ENCODE peak calls at places on chromosomes 2 and 18, in five cellular contexts. One of them, this sample, is unnamed.
A peak's percentile ranks its signal among the peaks of the same experiment; 100 is the strongest.

GRCh38 chr2:137897082-137897481 is 67.2 kb upstream of the HNMT start:
- DNase-seq in mammary epithelial cell: no peak
- DNase-seq in aorta: no peak
- DNase-seq in endodermal cell: no peak
- DNase-seq in tibial artery: no peak
- DNase-seq in this sample: no peak

GRCh38 chr2:72278046-72278445 is 130.4 kb upstream of the CYP26B1 start:
- DNase-seq in mammary epithelial cell: peak; percentile 39
- DNase-seq in tibial artery: no peak
- DNase-seq in aorta: no peak
- DNase-seq in endodermal cell: no peak
- DNase-seq in this sample: no peak

GRCh38 chr2:109210431-109211200 is 81.6 kb downstream of the SH3RF3 start:
- DNase-seq in endodermal cell: peak; percentile 46
- DNase-seq in aorta: no peak
- DNase-seq in mammary epithelial cell: no peak
- DNase-seq in tibial artery: no peak
- DNase-seq in this sample: no peak

GRCh38 chr2:231521-232185 is 32.2 kb downstream of the SH3YL1 start:
- DNase-seq in tibial artery: no peak
- DNase-seq in mammary epithelial cell: no peak
- DNase-seq in aorta: no peak
- DNase-seq in endodermal cell: no peak
- DNase-seq in this sample: no peak

GRCh38 chr2:239153806-239154591 is 246.8 kb downstream of the HDAC4 start:
- DNase-seq in endodermal cell: peak; percentile 27
- DNase-seq in tibial artery: peak; percentile 18
- DNase-seq in mammary epithelial cell: no peak
- DNase-seq in aorta: peak; percentile 30
- DNase-seq in this sample: no peak

GRCh38 chr18:55418439-55418838 is 169.6 kb downstream of the TCF4 start:
- DNase-seq in mammary epithelial cell: no peak
- DNase-seq in tibial artery: no peak
- DNase-seq in endodermal cell: no peak
- DNase-seq in aorta: no peak
- DNase-seq in this sample: no peak

GRCh38 chr2:216221806-216222205 is 112.7 kb downstream of the XRCC5 start:
- DNase-seq in mammary epithelial cell: peak; percentile 39
- DNase-seq in tibial artery: no peak
- DNase-seq in aorta: no peak
- DNase-seq in endodermal cell: no peak
- DNase-seq in this sample: no peak

GRCh38 chr2:240159251-240159839 is 18.9 kb upstream of the OTOS start:
- DNase-seq in tibial artery: no peak
- DNase-seq in endodermal cell: no peak
- DNase-seq in mammary epithelial cell: no peak
- DNase-seq in aorta: peak; percentile 16
- DNase-seq in this sample: no peak

GRCh38 chr2:118387509-118387908 is 299.2 kb downstream of the INSIG2 start:
- DNase-seq in tibial artery: no peak
- DNase-seq in mammary epithelial cell: peak; percentile 82
- DNase-seq in aorta: no peak
- DNase-seq in endodermal cell: no peak
- DNase-seq in this sample: peak; percentile 82

GRCh38 chr2:219868635-219869034 is 241.2 kb downstream of the SLC4A3 start:
- DNase-seq in mammary epithelial cell: no peak
- DNase-seq in aorta: no peak
- DNase-seq in endodermal cell: no peak
- DNase-seq in tibial artery: no peak
- DNase-seq in this sample: no peak

GRCh38 chr2:19460761-19461160 is 102.3 kb upstream of the OSR1 start:
- DNase-seq in aorta: no peak
- DNase-seq in mammary epithelial cell: no peak
- DNase-seq in endodermal cell: no peak
- DNase-seq in tibial artery: no peak
- DNase-seq in this sample: no peak

GRCh38 chr2:187360286-187360685 is 87.8 kb downstream of the CALCRL start:
- DNase-seq in mammary epithelial cell: peak; percentile 50
- DNase-seq in tibial artery: no peak
- DNase-seq in aorta: no peak
- DNase-seq in endodermal cell: no peak
- DNase-seq in this sample: peak; percentile 76

GRCh38 chr2:233451950-233452349 is 97.7 kb downstream of the DGKD start:
- DNase-seq in aorta: no peak
- DNase-seq in tibial artery: no peak
- DNase-seq in endodermal cell: no peak
- DNase-seq in mammary epithelial cell: no peak
- DNase-seq in this sample: no peak

GRCh38 chr2:13676269-13676668 is 956.2 kb upstream of the LRATD1 start:
- DNase-seq in tibial artery: no peak
- DNase-seq in aorta: no peak
- DNase-seq in mammary epithelial cell: peak; percentile 80
- DNase-seq in endodermal cell: no peak
- DNase-seq in this sample: no peak

GRCh38 chr2:72806280-72806955 is 19.4 kb downstream of the EXOC6B start:
- DNase-seq in endodermal cell: no peak
- DNase-seq in tibial artery: no peak
- DNase-seq in aorta: no peak
- DNase-seq in mammary epithelial cell: no peak
- DNase-seq in this sample: no peak

GRCh38 chr2:12718662-12719399 is 2.1 kb downstream of the TRIB2 start:
- DNase-seq in tibial artery: no peak
- DNase-seq in mammary epithelial cell: peak; percentile 22
- DNase-seq in aorta: no peak
- DNase-seq in endodermal cell: peak; percentile 86
- DNase-seq in this sample: no peak

GRCh38 chr2:180980943-180981898 is 816 bp downstream of the UBE2E3 start:
- DNase-seq in aorta: peak; percentile 51
- DNase-seq in tibial artery: no peak
- DNase-seq in mammary epithelial cell: peak; percentile 33
- DNase-seq in endodermal cell: peak; percentile 57
- DNase-seq in this sample: no peak

GRCh38 chr2:65275141-65275540 is 47.5 kb downstream of the ACTR2 start:
- DNase-seq in mammary epithelial cell: no peak
- DNase-seq in tibial artery: no peak
- DNase-seq in aorta: no peak
- DNase-seq in endodermal cell: peak; percentile 75
- DNase-seq in this sample: no peak

GRCh38 chr18:26617151-26617554 is 68.8 kb upstream of the KCTD1 start:
- DNase-seq in aorta: no peak
- DNase-seq in tibial artery: no peak
- DNase-seq in endodermal cell: no peak
- DNase-seq in mammary epithelial cell: peak; percentile 93
- DNase-seq in this sample: peak; percentile 88

GRCh38 chr2:6772366-6772710 is 93.4 kb downstream of the CMPK2 start:
- DNase-seq in aorta: no peak
- DNase-seq in endodermal cell: peak; percentile 63
- DNase-seq in mammary epithelial cell: no peak
- DNase-seq in tibial artery: no peak
- DNase-seq in this sample: no peak

GRCh38 chr2:36403675-36404230 is 48.2 kb downstream of the CRIM1 start:
- DNase-seq in endodermal cell: no peak
- DNase-seq in mammary epithelial cell: peak; percentile 92
- DNase-seq in tibial artery: no peak
- DNase-seq in aorta: no peak
- DNase-seq in this sample: peak; percentile 61

GRCh38 chr2:161250864-161251436 is 57.3 kb upstream of the PSMD14 start:
- DNase-seq in endodermal cell: peak; percentile 55
- DNase-seq in mammary epithelial cell: peak; percentile 71
- DNase-seq in aorta: no peak
- DNase-seq in tibial artery: no peak
- DNase-seq in this sample: no peak

GRCh38 chr2:99977947-99978346 is 164.4 kb downstream of the AFF3 start:
- DNase-seq in aorta: no peak
- DNase-seq in tibial artery: no peak
- DNase-seq in endodermal cell: no peak
- DNase-seq in mammary epithelial cell: peak; percentile 60
- DNase-seq in this sample: no peak

GRCh38 chr2:631741-632140 is 45.5 kb downstream of the TMEM18 start:
- DNase-seq in tibial artery: no peak
- DNase-seq in mammary epithelial cell: no peak
- DNase-seq in endodermal cell: no peak
- DNase-seq in aorta: no peak
- DNase-seq in this sample: no peak

GRCh38 chr2:152283392-152283791 is 51.6 kb upstream of the FMNL2 start:
- DNase-seq in aorta: no peak
- DNase-seq in tibial artery: no peak
- DNase-seq in endodermal cell: no peak
- DNase-seq in mammary epithelial cell: peak; percentile 12
- DNase-seq in this sample: no peak

GRCh38 chr18:73279499-73279898 is 411.7 kb upstream of the NETO1 start:
- DNase-seq in aorta: no peak
- DNase-seq in tibial artery: no peak
- DNase-seq in endodermal cell: no peak
- DNase-seq in mammary epithelial cell: no peak
- DNase-seq in this sample: no peak

GRCh38 chr2:37500031-37500430 is 155.6 kb downstream of the QPCT start:
- DNase-seq in aorta: no peak
- DNase-seq in tibial artery: no peak
- DNase-seq in mammary epithelial cell: peak; percentile 30
- DNase-seq in endodermal cell: no peak
- DNase-seq in this sample: no peak

GRCh38 chr2:201250741-201251140 is 9.6 kb upstream of the CASP8 start:
- DNase-seq in aorta: no peak
- DNase-seq in tibial artery: no peak
- DNase-seq in endodermal cell: no peak
- DNase-seq in mammary epithelial cell: no peak
- DNase-seq in this sample: no peak

GRCh38 chr2:207236156-207236935 is 70.6 kb upstream of the KLF7 start:
- DNase-seq in tibial artery: peak; percentile 46
- DNase-seq in endodermal cell: peak; percentile 14
- DNase-seq in aorta: no peak
- DNase-seq in mammary epithelial cell: no peak
- DNase-seq in this sample: no peak

GRCh38 chr2:142722569-142722968 is 154.9 kb upstream of the KYNU start:
- DNase-seq in aorta: no peak
- DNase-seq in mammary epithelial cell: no peak
- DNase-seq in tibial artery: no peak
- DNase-seq in endodermal cell: no peak
- DNase-seq in this sample: no peak

GRCh38 chr2:142724186-142724585 is 153.3 kb upstream of the KYNU start:
- DNase-seq in tibial artery: no peak
- DNase-seq in mammary epithelial cell: no peak
- DNase-seq in aorta: no peak
- DNase-seq in endodermal cell: no peak
- DNase-seq in this sample: no peak

GRCh38 chr2:142724713-142725349 is 152.6 kb upstream of the KYNU start:
- DNase-seq in tibial artery: no peak
- DNase-seq in mammary epithelial cell: no peak
- DNase-seq in endodermal cell: no peak
- DNase-seq in aorta: no peak
- DNase-seq in this sample: no peak

GRCh38 chr2:142723236-142723635 is 154.2 kb upstream of the KYNU start:
- DNase-seq in mammary epithelial cell: no peak
- DNase-seq in tibial artery: no peak
- DNase-seq in aorta: no peak
- DNase-seq in endodermal cell: no peak
- DNase-seq in this sample: no peak

GRCh38 chr2:142725386-142725785 is 152.1 kb upstream of the KYNU start:
- DNase-seq in aorta: no peak
- DNase-seq in tibial artery: no peak
- DNase-seq in mammary epithelial cell: no peak
- DNase-seq in endodermal cell: no peak
- DNase-seq in this sample: no peak
- H3K27ac ChIP-seq in aorta: no peak overlapping the region
- H3K27ac ChIP-seq in tibial artery: no peak overlapping the region
- H3K27ac ChIP-seq in mammary epithelial cell: no peak overlapping the region
- H3K27ac ChIP-seq in endodermal cell: no peak overlapping the region
- H3K27ac ChIP-seq in this sample: no peak overlapping the region

GRCh38 chr2:229446316-229446715 is 175.2 kb upstream of the PID1 start:
- DNase-seq in mammary epithelial cell: no peak
- DNase-seq in aorta: no peak
- DNase-seq in endodermal cell: no peak
- DNase-seq in tibial artery: no peak
- DNase-seq in this sample: no peak
- H3K27ac ChIP-seq in mammary epithelial cell: no peak overlapping the region
- H3K27ac ChIP-seq in aorta: peak overlapping the region; percentile 72
- H3K27ac ChIP-seq in endodermal cell: no peak overlapping the region
- H3K27ac ChIP-seq in tibial artery: peak overlapping the region; percentile 89
- H3K27ac ChIP-seq in this sample: no peak overlapping the region

GRCh38 chr18:49631146-49631866 is 69.4 kb downstream of the LIPG start:
- DNase-seq in aorta: no peak
- DNase-seq in mammary epithelial cell: no peak
- DNase-seq in endodermal cell: peak; percentile 24
- DNase-seq in tibial artery: no peak
- DNase-seq in this sample: no peak

GRCh38 chr18:49628993-49629795 is 67.3 kb downstream of the LIPG start:
- DNase-seq in mammary epithelial cell: no peak
- DNase-seq in tibial artery: no peak
- DNase-seq in endodermal cell: peak; percentile 71
- DNase-seq in aorta: peak; percentile 58
- DNase-seq in this sample: no peak

GRCh38 chr18:49628119-49628518 is 66.3 kb downstream of the LIPG start:
- DNase-seq in aorta: no peak
- DNase-seq in endodermal cell: peak; percentile 31
- DNase-seq in tibial artery: no peak
- DNase-seq in mammary epithelial cell: peak; percentile 57
- DNase-seq in this sample: no peak

GRCh38 chr18:49632588-49632987 is 70.7 kb downstream of the LIPG start:
- DNase-seq in aorta: no peak
- DNase-seq in endodermal cell: no peak
- DNase-seq in tibial artery: no peak
- DNase-seq in mammary epithelial cell: no peak
- DNase-seq in this sample: no peak

GRCh38 chr18:49630246-49630699 is 68.4 kb downstream of the LIPG start:
- DNase-seq in aorta: no peak
- DNase-seq in tibial artery: no peak
- DNase-seq in endodermal cell: peak; percentile 18
- DNase-seq in mammary epithelial cell: peak; percentile 57
- DNase-seq in this sample: peak; percentile 31
- H3K27ac ChIP-seq in aorta: no peak overlapping the region
- H3K27ac ChIP-seq in tibial artery: no peak overlapping the region
- H3K27ac ChIP-seq in endodermal cell: no peak overlapping the region
- H3K27ac ChIP-seq in mammary epithelial cell: no peak overlapping the region
- H3K27ac ChIP-seq in this sample: no peak overlapping the region

DNA sequence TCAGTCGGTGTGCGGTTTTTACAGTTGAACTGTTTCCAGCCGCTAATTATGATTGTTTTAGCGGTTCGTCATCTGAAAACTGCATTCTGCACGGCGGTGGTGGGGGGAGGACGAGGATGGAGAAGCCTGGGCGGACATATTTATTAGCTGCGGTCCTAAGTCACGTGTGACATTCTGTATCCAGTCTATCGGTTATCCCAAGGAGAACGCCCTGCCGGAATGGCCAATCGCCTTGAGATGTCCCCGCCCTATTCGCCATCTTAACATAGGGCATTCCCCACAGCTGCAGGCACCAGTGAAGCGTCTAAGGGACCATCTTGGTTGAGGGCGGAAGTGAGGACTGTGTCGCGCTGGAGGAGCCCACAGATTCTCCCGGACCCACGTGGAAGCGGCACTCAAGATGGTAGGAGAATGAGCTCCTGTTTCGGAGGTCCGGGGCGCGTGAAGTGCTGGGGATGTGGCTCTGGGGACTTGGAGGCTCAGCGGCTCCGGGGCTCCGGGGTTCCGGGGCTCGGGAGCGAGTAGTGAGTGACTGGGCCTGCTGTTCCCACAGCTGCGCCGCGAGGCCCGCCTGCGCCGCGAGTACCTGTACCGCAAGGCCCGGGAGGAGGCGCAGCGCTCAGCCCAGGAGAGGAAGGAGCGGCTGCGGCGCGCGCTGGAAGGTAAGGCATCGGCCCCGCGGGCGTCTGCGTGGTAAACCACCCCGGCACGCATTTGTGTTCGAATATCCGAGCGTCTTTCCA is at the start of gene IMP4:
- DNase-seq in aorta: peak; percentile 98
- DNase-seq in mammary epithelial cell: peak; percentile 99
- DNase-seq in endodermal cell: peak; percentile 98
- DNase-seq in tibial artery: peak; percentile 99
- DNase-seq in this sample: peak; percentile 99
- H3K27ac ChIP-seq in aorta: peak within 1 kb of the TSS; percentile 24
- H3K27ac ChIP-seq in mammary epithelial cell: peak within 1 kb of the TSS; percentile 77
- H3K27ac ChIP-seq in endodermal cell: peak within 1 kb of the TSS; percentile 58
- H3K27ac ChIP-seq in tibial artery: peak within 1 kb of the TSS; percentile 84
- H3K27ac ChIP-seq in this sample: peak within 1 kb of the TSS; percentile 78

This sample was measured in epithelial cell of prostate.